ENCODE peak calls at places on chromosome 20, in four cellular contexts. One of them, this sample, is unnamed.

GRCh38 chr20:9488063-9488462 is 26.3 kb upstream of the LAMP5 start:
- DNase-seq in effector CD4-positive, alpha-beta T cell: no peak
- DNase-seq in body of pancreas: no peak
- DNase-seq in adrenal gland: no peak
- DNase-seq in this sample: no peak

GRCh38 chr20:5088688-5089087 is 31.1 kb downstream of the PCNA start:
- DNase-seq in effector CD4-positive, alpha-beta T cell: no peak
- DNase-seq in body of pancreas: no peak
- DNase-seq in adrenal gland: no peak
- DNase-seq in this sample: no peak

GRCh38 chr20:38115896-38116295 is 49.2 kb downstream of the TGM2 start:
- DNase-seq in effector CD4-positive, alpha-beta T cell: no peak
- DNase-seq in body of pancreas: no peak
- DNase-seq in adrenal gland: no peak
- DNase-seq in this sample: no peak

GRCh38 chr20:57211949-57212889 is 54.2 kb downstream of the BMP7 start:
- DNase-seq in effector CD4-positive, alpha-beta T cell: no peak
- DNase-seq in body of pancreas: peak; percentile 78
- DNase-seq in adrenal gland: peak; percentile 61
- DNase-seq in this sample: peak; percentile 94

GRCh38 chr20:49676581-49677291 is 36.9 kb downstream of the B4GALT5 start:
- DNase-seq in effector CD4-positive, alpha-beta T cell: no peak
- DNase-seq in body of pancreas: peak; percentile 58
- DNase-seq in adrenal gland: no peak
- DNase-seq in this sample: peak; percentile 57

GRCh38 chr20:5835234-5835845 is 85.1 kb downstream of the SHLD1 start:
- DNase-seq in effector CD4-positive, alpha-beta T cell: no peak
- DNase-seq in body of pancreas: peak; percentile 71
- DNase-seq in adrenal gland: peak; percentile 87
- DNase-seq in this sample: no peak

GRCh38 chr20:15702161-15702560 is 871.1 kb downstream of the KIF16B start:
- DNase-seq in effector CD4-positive, alpha-beta T cell: no peak
- DNase-seq in body of pancreas: no peak
- DNase-seq in adrenal gland: no peak
- DNase-seq in this sample: no peak

GRCh38 chr20:58627212-58628072 is 23.6 kb upstream of the STX16 start:
- DNase-seq in effector CD4-positive, alpha-beta T cell: no peak
- DNase-seq in body of pancreas: no peak
- DNase-seq in adrenal gland: no peak
- DNase-seq in this sample: no peak

GRCh38 chr20:18992418-18992817 is 178.8 kb downstream of the SCP2D1 start:
- DNase-seq in effector CD4-positive, alpha-beta T cell: no peak
- DNase-seq in body of pancreas: no peak
- DNase-seq in adrenal gland: no peak
- DNase-seq in this sample: no peak

GRCh38 chr20:35156978-35157377 is 9.8 kb upstream of the EDEM2 start:
- DNase-seq in effector CD4-positive, alpha-beta T cell: no peak
- DNase-seq in body of pancreas: no peak
- DNase-seq in adrenal gland: no peak
- DNase-seq in this sample: no peak

GRCh38 chr20:38067717-38068365 is 34.3 kb downstream of the RPRD1B start:
- DNase-seq in effector CD4-positive, alpha-beta T cell: no peak
- DNase-seq in body of pancreas: no peak
- DNase-seq in adrenal gland: no peak
- DNase-seq in this sample: no peak

GRCh38 chr20:50048420-50049166 is 64.4 kb downstream of the UBE2V1 start:
- DNase-seq in effector CD4-positive, alpha-beta T cell: no peak
- DNase-seq in body of pancreas: no peak
- DNase-seq in adrenal gland: no peak
- DNase-seq in this sample: peak; percentile 19

GRCh38 chr20:16662462-16662861 is 67.4 kb upstream of the SNRPB2 start:
- DNase-seq in effector CD4-positive, alpha-beta T cell: no peak
- DNase-seq in body of pancreas: no peak
- DNase-seq in adrenal gland: no peak
- DNase-seq in this sample: no peak

GRCh38 chr20:43559588-43559987 is 761 bp downstream of the SGK2 start:
- DNase-seq in effector CD4-positive, alpha-beta T cell: no peak
- DNase-seq in body of pancreas: peak; percentile 53
- DNase-seq in adrenal gland: no peak
- DNase-seq in this sample: no peak

GRCh38 chr20:5630071-5630470 is 120.1 kb upstream of the SHLD1 start:
- DNase-seq in effector CD4-positive, alpha-beta T cell: no peak
- DNase-seq in body of pancreas: no peak
- DNase-seq in adrenal gland: no peak
- DNase-seq in this sample: no peak

GRCh38 chr20:38601216-38602184 is at the start of gene ARHGAP40:
- DNase-seq in effector CD4-positive, alpha-beta T cell: no peak
- DNase-seq in body of pancreas: no peak
- DNase-seq in adrenal gland: no peak
- DNase-seq in this sample: no peak

GRCh38 chr20:36017034-36017951 is 48.9 kb downstream of the CNBD2 start:
- DNase-seq in effector CD4-positive, alpha-beta T cell: no peak
- DNase-seq in body of pancreas: peak; percentile 77
- DNase-seq in adrenal gland: peak; percentile 30
- DNase-seq in this sample: peak; percentile 15

GRCh38 chr20:24782801-24783630 is 166.1 kb upstream of the CST7 start:
- DNase-seq in effector CD4-positive, alpha-beta T cell: no peak
- DNase-seq in body of pancreas: no peak
- DNase-seq in adrenal gland: no peak
- DNase-seq in this sample: no peak

GRCh38 chr20:63150911-63151531 is 64.9 kb downstream of the YTHDF1 start:
- DNase-seq in effector CD4-positive, alpha-beta T cell: no peak
- DNase-seq in body of pancreas: no peak
- DNase-seq in adrenal gland: no peak
- DNase-seq in this sample: no peak

GRCh38 chr20:45780159-45780558 is 11.5 kb downstream of the WFDC3 start:
- DNase-seq in effector CD4-positive, alpha-beta T cell: no peak
- DNase-seq in body of pancreas: no peak
- DNase-seq in adrenal gland: no peak
- DNase-seq in this sample: no peak

GRCh38 chr20:5463007-5463686 is 146.4 kb upstream of the PROKR2 start:
- DNase-seq in effector CD4-positive, alpha-beta T cell: no peak
- DNase-seq in body of pancreas: peak; percentile 82
- DNase-seq in adrenal gland: no peak
- DNase-seq in this sample: no peak

GRCh38 chr20:36548006-36548315 is 6.6 kb downstream of the MYL9 start:
- DNase-seq in effector CD4-positive, alpha-beta T cell: no peak
- DNase-seq in body of pancreas: no peak
- DNase-seq in adrenal gland: no peak
- DNase-seq in this sample: no peak

GRCh38 chr20:43915209-43916072 is 789 bp downstream of the TOX2 start:
- DNase-seq in effector CD4-positive, alpha-beta T cell: peak; percentile 13
- DNase-seq in body of pancreas: no peak
- DNase-seq in adrenal gland: no peak
- DNase-seq in this sample: no peak

GRCh38 chr20:36773123-36773547 is 428 bp downstream of the DSN1 start:
- DNase-seq in effector CD4-positive, alpha-beta T cell: no peak
- DNase-seq in body of pancreas: no peak
- DNase-seq in adrenal gland: no peak
- DNase-seq in this sample: no peak

GRCh38 chr20:38113401-38114325 is 51.4 kb downstream of the TGM2 start:
- DNase-seq in effector CD4-positive, alpha-beta T cell: no peak
- DNase-seq in body of pancreas: peak; percentile 27
- DNase-seq in adrenal gland: no peak
- DNase-seq in this sample: peak; percentile 54

GRCh38 chr20:9407805-9408421 is 106.5 kb upstream of the LAMP5 start:
- DNase-seq in effector CD4-positive, alpha-beta T cell: peak; percentile 7
- DNase-seq in body of pancreas: peak; percentile 76
- DNase-seq in adrenal gland: peak; percentile 68
- DNase-seq in this sample: peak; percentile 20

This sample was measured in NCI-H226.